ENCODE peak calls at places on chromosomes 12 and 14, in nine cellular contexts. R is stimulated activated CD8-positive, alpha-beta memory T cell treated with anti-CD3 and anti-CD28 coated beads, Interleukin-15, amount 100 ng/mL, for 1 hour; L is amniotic stem cell; F is AG04449; J is natural killer cell; C is mucosa of gallbladder; V is AG09319; T is activated naive CD4-positive, alpha-beta T cell treated with anti-CD3 and anti-CD28 coated beads, Interleukin-2, amount 10 ng/mL, durations not matched to agents 7 days and 5 days; O is NCI-H510A treated with DMSO at 0.1 percent for 48 hours. Z is an unnamed sample.

GRCh38 chr14:93004699-93005082 is 81.7 kb downstream of the CHGA start:
- DNase-seq in V (no peak), T (no peak), L (no peak), C (no peak), O (no peak), J (no peak), F (no peak), R (no peak), Z (no peak)

GRCh38 chr12:18146375-18146774 is 56.4 kb upstream of the RERGL start:
- DNase-seq in F (no peak), V (no peak), C (no peak), O (no peak), L (no peak), R (no peak), T (no peak), J (no peak), Z (no peak)

GRCh38 chr14:23093993-23094665 is 807 bp downstream of the ACIN1 start:
- DNase-seq in T (no peak), R (no peak), V (no peak), C (no peak), L (no peak), O (no peak), J (no peak), F (no peak), Z (peak)

GRCh38 chr12:101859664-101860607 is 17.4 kb upstream of the DRAM1 start:
- DNase-seq in J (no peak), C (no peak), T (no peak), O (no peak), L (no peak), R (no peak), F (no peak), V (no peak), Z (no peak)

GRCh38 chr14:70648374-70648773 is 6.7 kb downstream of the TTC9 start:
- DNase-seq in F (no peak), C (no peak), J (no peak), O (no peak), T (no peak), L (no peak), V (no peak), R (no peak), Z (no peak)

GRCh38 chr14:99118046-99118721 is 153.8 kb downstream of the BCL11B start:
- DNase-seq in J (no peak), R (no peak), O (no peak), V (no peak), F (no peak), T (no peak), C (no peak), L (no peak), Z (no peak)

GRCh38 chr12:28033538-28033915 is 61.0 kb upstream of the PTHLH start:
- DNase-seq in F (no peak), L (no peak), T (no peak), O (no peak), V (no peak), J (no peak), C (no peak), R (no peak), Z (no peak)

GRCh38 chr12:82527165-82527780 is 159.4 kb upstream of the TMTC2 start:
- DNase-seq in T (no peak), L (peak), F (peak), O (peak), J (no peak), V (peak), R (no peak), C (peak), Z (no peak)

GRCh38 chr12:11965258-11965910 is 105.4 kb upstream of the BCL2L14 start:
- DNase-seq in L (no peak), R (no peak), C (no peak), J (no peak), F (no peak), O (no peak), V (no peak), T (no peak), Z (no peak)

GRCh38 chr14:103871596-103872480 is 24.5 kb upstream of the PPP1R13B start:
- DNase-seq in F (no peak), J (peak), T (peak), O (no peak), R (peak), V (no peak), L (no peak), C (peak), Z (peak)

GRCh38 chr12:94338395-94338794 is 121.3 kb downstream of the CEP83 start:
- DNase-seq in O (no peak), F (no peak), C (no peak), L (no peak), J (no peak), T (no peak), V (no peak), R (no peak), Z (no peak)

GRCh38 chr12:47082283-47082962 is 2.7 kb upstream of the AMIGO2 start:
- DNase-seq in C (no peak), T (no peak), L (no peak), R (no peak), F (no peak), O (no peak), V (no peak), J (no peak), Z (no peak)

GRCh38 chr14:44785096-44785495 is 176.7 kb downstream of the KLHL28 start:
- DNase-seq in O (no peak), J (no peak), C (no peak), R (no peak), F (no peak), L (no peak), V (no peak), T (no peak), Z (no peak)

GRCh38 chr12:117857632-117858274 is 111.0 kb downstream of the KSR2 start:
- DNase-seq in C (peak), T (peak), O (peak), L (no peak), V (no peak), R (peak), J (no peak), F (no peak), Z (peak)

GRCh38 chr12:130300725-130301124 is 37.0 kb upstream of the PIWIL1 start:
- DNase-seq in F (no peak), T (no peak), R (no peak), C (no peak), L (no peak), J (no peak), V (no peak), O (no peak), Z (no peak)

GRCh38 chr14:54447231-54447692 is 6.1 kb upstream of the CNIH1 start:
- DNase-seq in R (no peak), J (no peak), F (no peak), T (no peak), C (peak), V (no peak), L (no peak), O (no peak), Z (no peak)

GRCh38 chr14:70514168-70515069 is 20.4 kb downstream of the ADAM20 start:
- DNase-seq in R (no peak), J (no peak), L (no peak), V (no peak), C (no peak), T (no peak), F (no peak), O (no peak), Z (no peak)

GRCh38 chr12:2267624-2268477 is 215.1 kb downstream of the CACNA1C start:
- DNase-seq in F (no peak), C (no peak), O (no peak), R (no peak), T (no peak), J (no peak), V (no peak), L (peak), Z (no peak)

GRCh38 chr14:104121142-104121541 is 17.2 kb upstream of the KIF26A start:
- DNase-seq in F (no peak), L (no peak), C (no peak), J (no peak), V (no peak), T (no peak), O (no peak), R (no peak), Z (no peak)

GRCh38 chr12:116123511-116124258 is 153.8 kb downstream of the MED13L start:
- DNase-seq in L (no peak), J (no peak), O (peak), F (no peak), T (no peak), C (no peak), V (no peak), R (no peak), Z (no peak)

GRCh38 chr12:47938093-47938492 is 25.3 kb upstream of the TMEM106C start:
- DNase-seq in F (no peak), O (no peak), T (no peak), J (no peak), C (no peak), L (no peak), V (no peak), R (no peak), Z (no peak)

GRCh38 chr14:104460920-104461651 is 118.5 kb upstream of the C14orf180 start:
- DNase-seq in O (no peak), T (no peak), J (no peak), L (no peak), C (peak), R (no peak), F (no peak), V (no peak), Z (no peak)